ENCODE peak calls at places on chromosomes 7 and 10, in seven cellular contexts. One of them, this sample, is unnamed.

GRCh38 chr7:133676805-133677370 is 424.0 kb downstream of the EXOC4 start:
- DNase-seq in MM.1S: no peak
- DNase-seq in KBM-7: no peak
- DNase-seq in DND-41: no peak
- DNase-seq in NCI-H446 treated with DMSO at 0.1 percent for 48 hours: no peak
- DNase-seq in HT-29: no peak
- DNase-seq in T-helper 2 cell: no peak
- DNase-seq in this sample: no peak

GRCh38 chr10:71812016-71812912 is 38.8 kb downstream of the PSAP start:
- DNase-seq in MM.1S: peak
- DNase-seq in KBM-7: peak
- DNase-seq in DND-41: peak
- DNase-seq in NCI-H446 treated with DMSO at 0.1 percent for 48 hours: no peak
- DNase-seq in HT-29: peak
- DNase-seq in T-helper 2 cell: peak
- DNase-seq in this sample: no peak

GRCh38 chr7:39758234-39758970 is 135.0 kb downstream of the RALA start:
- DNase-seq in MM.1S: no peak
- DNase-seq in KBM-7: no peak
- DNase-seq in DND-41: no peak
- DNase-seq in NCI-H446 treated with DMSO at 0.1 percent for 48 hours: no peak
- DNase-seq in HT-29: no peak
- DNase-seq in T-helper 2 cell: no peak
- DNase-seq in this sample: no peak

GRCh38 chr7:45031829-45032228 is 31.8 kb downstream of the CCM2 start:
- DNase-seq in MM.1S: no peak
- DNase-seq in KBM-7: no peak
- DNase-seq in DND-41: no peak
- DNase-seq in NCI-H446 treated with DMSO at 0.1 percent for 48 hours: no peak
- DNase-seq in HT-29: no peak
- DNase-seq in T-helper 2 cell: no peak
- DNase-seq in this sample: no peak

GRCh38 chr7:158957921-158958471 is 101.6 kb downstream of the DYNC2I1 start:
- DNase-seq in MM.1S: no peak
- DNase-seq in KBM-7: no peak
- DNase-seq in DND-41: no peak
- DNase-seq in NCI-H446 treated with DMSO at 0.1 percent for 48 hours: no peak
- DNase-seq in HT-29: peak
- DNase-seq in T-helper 2 cell: no peak
- DNase-seq in this sample: no peak

GRCh38 chr7:82247814-82248433 is 195.7 kb downstream of the CACNA2D1 start:
- DNase-seq in MM.1S: peak
- DNase-seq in KBM-7: peak
- DNase-seq in DND-41: no peak
- DNase-seq in NCI-H446 treated with DMSO at 0.1 percent for 48 hours: no peak
- DNase-seq in HT-29: peak
- DNase-seq in T-helper 2 cell: no peak
- DNase-seq in this sample: peak

GRCh38 chr10:133241501-133242205 is 4.0 kb downstream of the VENTX start:
- DNase-seq in MM.1S: peak
- DNase-seq in KBM-7: no peak
- DNase-seq in DND-41: no peak
- DNase-seq in NCI-H446 treated with DMSO at 0.1 percent for 48 hours: no peak
- DNase-seq in HT-29: no peak
- DNase-seq in T-helper 2 cell: no peak
- DNase-seq in this sample: no peak

GRCh38 chr7:121327671-121328070 is 1.1 kb upstream of the WNT16 start:
- DNase-seq in MM.1S: no peak
- DNase-seq in KBM-7: no peak
- DNase-seq in DND-41: no peak
- DNase-seq in NCI-H446 treated with DMSO at 0.1 percent for 48 hours: no peak
- DNase-seq in HT-29: no peak
- DNase-seq in T-helper 2 cell: no peak
- DNase-seq in this sample: no peak

GRCh38 chr7:129689995-129690581 is 78.6 kb downstream of the NRF1 start:
- DNase-seq in MM.1S: no peak
- DNase-seq in KBM-7: no peak
- DNase-seq in DND-41: no peak
- DNase-seq in NCI-H446 treated with DMSO at 0.1 percent for 48 hours: no peak
- DNase-seq in HT-29: no peak
- DNase-seq in T-helper 2 cell: no peak
- DNase-seq in this sample: no peak

GRCh38 chr10:57699944-57700343 is 567.8 kb downstream of the IPMK start:
- DNase-seq in MM.1S: no peak
- DNase-seq in KBM-7: no peak
- DNase-seq in DND-41: no peak
- DNase-seq in NCI-H446 treated with DMSO at 0.1 percent for 48 hours: no peak
- DNase-seq in HT-29: peak
- DNase-seq in T-helper 2 cell: no peak
- DNase-seq in this sample: no peak

GRCh38 chr10:115432188-115432819 is 339.1 kb downstream of the ATRNL1 start:
- DNase-seq in MM.1S: peak
- DNase-seq in KBM-7: peak
- DNase-seq in DND-41: no peak
- DNase-seq in NCI-H446 treated with DMSO at 0.1 percent for 48 hours: no peak
- DNase-seq in HT-29: peak
- DNase-seq in T-helper 2 cell: no peak
- DNase-seq in this sample: peak

GRCh38 chr7:158912406-158912805 is 56.0 kb downstream of the DYNC2I1 start:
- DNase-seq in MM.1S: no peak
- DNase-seq in KBM-7: no peak
- DNase-seq in DND-41: no peak
- DNase-seq in NCI-H446 treated with DMSO at 0.1 percent for 48 hours: no peak
- DNase-seq in HT-29: no peak
- DNase-seq in T-helper 2 cell: no peak
- DNase-seq in this sample: no peak

GRCh38 chr10:31749981-31750850 is 178.4 kb downstream of the ARHGAP12 start:
- DNase-seq in MM.1S: no peak
- DNase-seq in KBM-7: no peak
- DNase-seq in DND-41: no peak
- DNase-seq in NCI-H446 treated with DMSO at 0.1 percent for 48 hours: peak
- DNase-seq in HT-29: no peak
- DNase-seq in T-helper 2 cell: no peak
- DNase-seq in this sample: peak

GRCh38 chr10:127090135-127090534 is 106.3 kb downstream of the INSYN2A start:
- DNase-seq in MM.1S: no peak
- DNase-seq in KBM-7: no peak
- DNase-seq in DND-41: no peak
- DNase-seq in NCI-H446 treated with DMSO at 0.1 percent for 48 hours: no peak
- DNase-seq in HT-29: peak
- DNase-seq in T-helper 2 cell: no peak
- DNase-seq in this sample: no peak

GRCh38 chr10:11454160-11454559 is 157.3 kb downstream of the USP6NL start:
- DNase-seq in MM.1S: no peak
- DNase-seq in KBM-7: no peak
- DNase-seq in DND-41: peak
- DNase-seq in NCI-H446 treated with DMSO at 0.1 percent for 48 hours: no peak
- DNase-seq in HT-29: no peak
- DNase-seq in T-helper 2 cell: no peak
- DNase-seq in this sample: no peak